ENCODE peak calls at places on chromosomes 6 and 20, in six cellular contexts. B is gastrocnemius medialis, N is fibroblast of the aortic adventitia, Q is BJ, O is vagina, U is ovary. L is an unnamed sample.

GRCh38 chr6:570812-571211 is 86.1 kb downstream of the HUS1B start:
- DNase-seq in N (no peak), U (no peak), O (no peak), Q (no peak), B (no peak), L (no peak)

GRCh38 chr6:70563540-70563939 is 3.2 kb upstream of the SDHAF4 start:
- DNase-seq in O (no peak), B (peak), Q (no peak), N (peak), U (no peak), L (peak)

GRCh38 chr20:40197744-40198143 is 491.3 kb downstream of the MAFB start:
- DNase-seq in N (peak), U (no peak), O (no peak), Q (no peak), B (no peak), L (no peak)

GRCh38 chr6:116667620-116668019 is 946 bp downstream of the ZUP1 start:
- DNase-seq in B (no peak), Q (no peak), U (no peak), O (no peak), N (no peak), L (no peak)

GRCh38 chr6:16759181-16759645 is 2.0 kb downstream of the ATXN1 start:
- DNase-seq in N (no peak), B (no peak), Q (no peak), U (no peak), O (no peak), L (no peak)

GRCh38 chr6:135372758-135373157 is 124.8 kb downstream of the AHI1 start:
- DNase-seq in O (no peak), B (no peak), U (no peak), N (peak), Q (no peak), L (no peak)

GRCh38 chr6:75381878-75382633 is 97.5 kb upstream of the TMEM30A start:
- DNase-seq in O (no peak), U (no peak), B (no peak), Q (no peak), N (peak), L (no peak)

GRCh38 chr6:144460224-144461095 is 175.3 kb downstream of the UTRN start:
- DNase-seq in B (no peak), N (no peak), O (no peak), U (no peak), Q (no peak), L (no peak)

GRCh38 chr6:124958759-124959354 is 3.4 kb upstream of the RNF217 start:
- DNase-seq in N (no peak), O (no peak), U (no peak), Q (no peak), B (no peak), L (no peak)

GRCh38 chr6:138403324-138403800 is 661 bp upstream of the HEBP2 start:
- DNase-seq in Q (no peak), U (peak), N (no peak), B (peak), O (no peak), L (no peak)

GRCh38 chr6:6684365-6684833 is 95.9 kb downstream of the LY86 start:
- DNase-seq in O (no peak), U (no peak), Q (no peak), N (no peak), B (no peak), L (no peak)

GRCh38 chr6:44147256-44147655 is 11.4 kb upstream of the CAPN11 start:
- DNase-seq in N (no peak), Q (no peak), U (no peak), B (no peak), O (no peak), L (no peak)

GRCh38 chr6:123715243-123715863 is 78.6 kb upstream of the TRDN start:
- DNase-seq in Q (no peak), B (no peak), U (no peak), N (peak), O (no peak), L (no peak)

GRCh38 chr20:11156922-11157321 is 483.1 kb upstream of the JAG1 start:
- DNase-seq in B (no peak), Q (no peak), N (no peak), U (no peak), O (no peak), L (no peak)

GRCh38 chr6:159727717-159728440 is 573 bp downstream of the WTAP start:
- DNase-seq in O (no peak), B (no peak), U (no peak), Q (no peak), N (peak), L (no peak)

GRCh38 chr6:46704562-46704961 is 16.9 kb downstream of the TDRD6 start:
- DNase-seq in O (no peak), U (no peak), B (no peak), N (peak), Q (no peak), L (no peak)

GRCh38 chr20:45337367-45338120 is 10.7 kb downstream of the SDC4 start:
- DNase-seq in O (no peak), Q (peak), U (peak), B (peak), N (peak), L (peak)

GRCh38 chr20:45339799-45340198 is 8.4 kb downstream of the SDC4 start:
- DNase-seq in O (no peak), N (no peak), Q (no peak), U (no peak), B (no peak), L (no peak)

GRCh38 chr20:45339084-45339483 is 9.1 kb downstream of the SDC4 start:
- DNase-seq in N (no peak), U (no peak), O (no peak), Q (no peak), B (peak), L (no peak)

GRCh38 chr20:45336530-45337366 is 11.5 kb downstream of the SDC4 start:
- DNase-seq in U (no peak), Q (peak), O (no peak), N (peak), B (peak), L (peak)

GRCh38 chr20:45338121-45339030 is 9.8 kb downstream of the SDC4 start:
- DNase-seq in N (no peak), Q (no peak), O (no peak), B (peak), U (no peak), L (no peak)
- H3K4me3 ChIP-seq in N (no peak), Q (no peak), O (no peak), B (no peak), U (no peak), L (no peak)

DNA sequence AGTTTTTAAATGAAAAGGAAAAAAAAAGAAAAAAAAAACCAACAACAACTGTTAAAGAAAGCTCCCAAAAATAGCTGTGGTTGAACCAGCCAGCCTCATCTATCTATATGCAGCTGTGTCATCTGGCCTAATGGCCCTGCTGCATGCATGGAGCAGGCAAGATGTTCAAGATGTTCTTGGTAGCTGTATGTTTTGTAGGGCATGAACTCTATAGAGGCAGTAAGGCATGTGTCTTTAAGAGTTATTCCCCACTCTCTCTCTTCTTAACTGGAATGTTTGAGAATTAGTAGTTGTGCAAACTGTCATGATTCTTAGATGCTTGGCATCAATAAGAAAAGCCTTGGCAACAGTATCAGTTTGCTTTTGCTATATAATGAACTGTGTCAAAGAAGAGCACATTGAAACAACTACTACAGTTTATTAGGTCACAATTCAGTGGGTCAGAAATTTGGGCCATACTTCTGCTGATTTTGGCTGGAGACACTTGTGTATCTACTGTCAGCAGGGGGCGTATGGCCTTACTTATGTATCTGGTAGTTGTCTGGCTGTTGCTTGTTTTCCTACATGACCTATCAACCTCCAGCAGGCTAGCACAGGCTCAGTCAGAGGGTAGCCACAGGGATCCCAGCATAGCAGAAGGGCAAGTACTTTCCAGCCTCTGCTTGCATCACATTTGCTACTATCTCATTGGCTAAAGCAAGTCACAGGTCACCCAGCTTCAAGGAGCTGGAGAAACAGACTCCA is 56.1 kb upstream of the LAMP5 start:
- DNase-seq in U (no peak), O (no peak), N (no peak), Q (no peak), B (no peak), L (no peak)
- TF ChIP-seq CTCF in U (no peak), O (no peak), N (no peak), Q (peak), B (no peak), L (peak)

GRCh38 chr6:140064371-140064770 is 689.9 kb upstream of the CITED2 start:
- DNase-seq in O (no peak), N (no peak), B (no peak), Q (no peak), U (no peak), L (no peak)
- H3K4me3 ChIP-seq in O (no peak), N (no peak), B (no peak), Q (no peak), U (no peak), L (no peak)

GRCh38 chr6:25337431-25337830 is 58.3 kb downstream of the CARMIL1 start:
- DNase-seq in Q (no peak), O (no peak), N (no peak), U (no peak), B (no peak), L (no peak)
- TF ChIP-seq CTCF in Q (no peak), O (no peak), N (no peak), U (no peak), B (no peak), L (no peak)

L was measured in AG09309.